ENCODE peak calls at places on chromosomes 7 and 10, in six cellular contexts. One of them, this sample, is unnamed.

GRCh38 chr10:26779176-26779860 is 81.4 kb downstream of the ABI1 start:
- DNase-seq in esophagus muscularis mucosa: no peak
- DNase-seq in sigmoid colon: no peak
- DNase-seq in psoas muscle: no peak
- DNase-seq in colonic mucosa: peak; percentile 41
- DNase-seq in GM23338: no peak
- DNase-seq in this sample: no peak

GRCh38 chr7:103075337-103075918 is 488 bp downstream of the ARMC10 start:
- DNase-seq in esophagus muscularis mucosa: peak; percentile 92
- DNase-seq in sigmoid colon: peak; percentile 78
- DNase-seq in psoas muscle: peak; percentile 55
- DNase-seq in colonic mucosa: peak; percentile 52
- DNase-seq in GM23338: peak; percentile 86
- DNase-seq in this sample: peak; percentile 76

GRCh38 chr7:45387837-45388236 is 186.3 kb upstream of the ADCY1 start:
- DNase-seq in esophagus muscularis mucosa: no peak
- DNase-seq in sigmoid colon: no peak
- DNase-seq in psoas muscle: no peak
- DNase-seq in colonic mucosa: no peak
- DNase-seq in GM23338: no peak
- DNase-seq in this sample: no peak

GRCh38 chr10:129025774-129026173 is 441.3 kb upstream of the MGMT start:
- DNase-seq in esophagus muscularis mucosa: no peak
- DNase-seq in sigmoid colon: no peak
- DNase-seq in psoas muscle: no peak
- DNase-seq in colonic mucosa: no peak
- DNase-seq in GM23338: no peak
- DNase-seq in this sample: no peak

GRCh38 chr10:9645404-9645803 is 1372.3 kb upstream of the CELF2 start:
- DNase-seq in esophagus muscularis mucosa: no peak
- DNase-seq in sigmoid colon: no peak
- DNase-seq in psoas muscle: no peak
- DNase-seq in colonic mucosa: no peak
- DNase-seq in GM23338: no peak
- DNase-seq in this sample: no peak

GRCh38 chr10:93701903-93702277 is 502 bp downstream of the FRA10AC1 start:
- DNase-seq in esophagus muscularis mucosa: no peak
- DNase-seq in sigmoid colon: no peak
- DNase-seq in psoas muscle: no peak
- DNase-seq in colonic mucosa: peak; percentile 21
- DNase-seq in GM23338: peak; percentile 34
- DNase-seq in this sample: no peak

GRCh38 chr7:28408974-28409715 is 3.2 kb upstream of the CREB5 start:
- DNase-seq in esophagus muscularis mucosa: peak; percentile 100
- DNase-seq in sigmoid colon: peak; percentile 99
- DNase-seq in psoas muscle: peak; percentile 96
- DNase-seq in colonic mucosa: peak; percentile 86
- DNase-seq in GM23338: peak; percentile 96
- DNase-seq in this sample: peak; percentile 97

GRCh38 chr10:23095966-23096813 is 811 bp downstream of the MSRB2 start:
- DNase-seq in esophagus muscularis mucosa: no peak
- DNase-seq in sigmoid colon: peak; percentile 83
- DNase-seq in psoas muscle: peak; percentile 39
- DNase-seq in colonic mucosa: peak; percentile 38
- DNase-seq in GM23338: peak; percentile 67
- DNase-seq in this sample: peak; percentile 73

GRCh38 chr7:25726180-25726579 is 425.8 kb upstream of the NFE2L3 start:
- DNase-seq in esophagus muscularis mucosa: no peak
- DNase-seq in sigmoid colon: no peak
- DNase-seq in psoas muscle: no peak
- DNase-seq in colonic mucosa: no peak
- DNase-seq in GM23338: peak; percentile 21
- DNase-seq in this sample: no peak

GRCh38 chr10:44030132-44030531 is 354.8 kb downstream of the CXCL12 start:
- DNase-seq in esophagus muscularis mucosa: no peak
- DNase-seq in sigmoid colon: no peak
- DNase-seq in psoas muscle: no peak
- DNase-seq in colonic mucosa: peak; percentile 3
- DNase-seq in GM23338: peak; percentile 72
- DNase-seq in this sample: no peak

GRCh38 chr7:110767550-110768137 is 323.3 kb upstream of the LRRN3 start:
- DNase-seq in esophagus muscularis mucosa: no peak
- DNase-seq in sigmoid colon: no peak
- DNase-seq in psoas muscle: no peak
- DNase-seq in colonic mucosa: no peak
- DNase-seq in GM23338: no peak
- DNase-seq in this sample: no peak

GRCh38 chr10:62636825-62637248 is 167.7 kb upstream of the ADO start:
- DNase-seq in esophagus muscularis mucosa: no peak
- DNase-seq in sigmoid colon: no peak
- DNase-seq in psoas muscle: no peak
- DNase-seq in colonic mucosa: no peak
- DNase-seq in GM23338: peak; percentile 14
- DNase-seq in this sample: no peak

GRCh38 chr10:11522821-11523245 is 88.6 kb downstream of the USP6NL start:
- DNase-seq in esophagus muscularis mucosa: no peak
- DNase-seq in sigmoid colon: no peak
- DNase-seq in psoas muscle: no peak
- DNase-seq in colonic mucosa: peak; percentile 62
- DNase-seq in GM23338: no peak
- DNase-seq in this sample: no peak

GRCh38 chr10:115063702-115064479 is 29.3 kb upstream of the ATRNL1 start:
- DNase-seq in esophagus muscularis mucosa: no peak
- DNase-seq in sigmoid colon: no peak
- DNase-seq in psoas muscle: no peak
- DNase-seq in colonic mucosa: no peak
- DNase-seq in GM23338: no peak
- DNase-seq in this sample: no peak
- H3K4me3 ChIP-seq in esophagus muscularis mucosa: no peak overlapping the region
- H3K4me3 ChIP-seq in sigmoid colon: no peak overlapping the region
- H3K4me3 ChIP-seq in psoas muscle: no peak overlapping the region
- H3K4me3 ChIP-seq in colonic mucosa: no peak overlapping the region
- H3K4me3 ChIP-seq in GM23338: no peak overlapping the region
- H3K4me3 ChIP-seq in this sample: no peak overlapping the region

DNA sequence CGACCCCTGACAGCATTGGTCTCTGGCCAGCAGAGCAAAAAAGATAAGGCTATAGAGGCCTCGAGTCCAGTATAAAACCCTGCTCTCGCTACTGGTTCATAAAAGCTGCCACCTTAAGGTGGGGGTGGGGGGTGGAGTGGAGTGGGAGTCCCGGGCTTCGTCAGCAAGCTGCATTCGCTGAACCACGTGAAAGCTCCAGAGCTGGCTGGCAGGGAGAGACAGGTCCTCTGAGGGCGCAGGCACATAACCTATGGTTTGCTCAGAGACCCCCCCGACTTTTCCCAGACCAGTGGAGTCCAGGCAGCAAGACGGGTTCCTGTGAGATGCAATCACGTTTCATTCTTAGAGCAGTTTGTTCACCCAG is 1.4 kb downstream of the KAZALD1 start:
- DNase-seq in esophagus muscularis mucosa: no peak
- DNase-seq in sigmoid colon: no peak
- DNase-seq in psoas muscle: no peak
- DNase-seq in colonic mucosa: no peak
- DNase-seq in GM23338: no peak
- DNase-seq in this sample: no peak
- H3K27me3 ChIP-seq in esophagus muscularis mucosa: peaks cover 33% of the 10 kb centered on the region
- H3K27me3 ChIP-seq in sigmoid colon: peaks cover 17% of the 10 kb centered on the region
- H3K27me3 ChIP-seq in psoas muscle: no peaks in the 10 kb centered on the region
- H3K27me3 ChIP-seq in colonic mucosa: peaks cover 9% of the 10 kb centered on the region
- H3K27me3 ChIP-seq in GM23338: peaks cover 69% of the 10 kb centered on the region
- H3K27me3 ChIP-seq in this sample: no peaks in the 10 kb centered on the region

DNA sequence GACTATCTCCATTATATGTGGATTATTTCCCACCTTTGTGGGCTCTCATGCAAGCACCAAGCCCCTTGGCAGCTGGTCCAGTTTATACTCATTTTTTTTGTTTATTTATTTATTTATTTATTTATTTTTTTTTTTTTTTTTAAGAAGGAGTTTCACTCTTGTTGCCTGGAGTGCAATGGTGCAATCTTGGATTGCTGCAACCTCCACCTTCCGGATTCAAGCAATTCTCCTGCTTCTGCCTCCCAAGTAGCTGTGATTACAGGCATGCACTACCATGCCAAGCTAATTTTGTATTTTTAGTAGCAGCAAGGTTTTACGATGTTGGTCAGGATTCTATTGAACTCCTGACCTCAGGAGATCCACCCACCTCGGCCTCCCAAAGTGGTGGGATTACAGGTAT is 2.8 kb downstream of the PRTFDC1 start:
- DNase-seq in esophagus muscularis mucosa: peak; percentile 17
- DNase-seq in sigmoid colon: no peak
- DNase-seq in psoas muscle: no peak
- DNase-seq in colonic mucosa: no peak
- DNase-seq in GM23338: no peak
- DNase-seq in this sample: no peak
- H3K4me3 ChIP-seq in esophagus muscularis mucosa: no peak overlapping the region
- H3K4me3 ChIP-seq in sigmoid colon: no peak overlapping the region
- H3K4me3 ChIP-seq in psoas muscle: no peak overlapping the region
- H3K4me3 ChIP-seq in colonic mucosa: no peak overlapping the region
- H3K4me3 ChIP-seq in GM23338: no peak overlapping the region
- H3K4me3 ChIP-seq in this sample: no peak overlapping the region

DNA sequence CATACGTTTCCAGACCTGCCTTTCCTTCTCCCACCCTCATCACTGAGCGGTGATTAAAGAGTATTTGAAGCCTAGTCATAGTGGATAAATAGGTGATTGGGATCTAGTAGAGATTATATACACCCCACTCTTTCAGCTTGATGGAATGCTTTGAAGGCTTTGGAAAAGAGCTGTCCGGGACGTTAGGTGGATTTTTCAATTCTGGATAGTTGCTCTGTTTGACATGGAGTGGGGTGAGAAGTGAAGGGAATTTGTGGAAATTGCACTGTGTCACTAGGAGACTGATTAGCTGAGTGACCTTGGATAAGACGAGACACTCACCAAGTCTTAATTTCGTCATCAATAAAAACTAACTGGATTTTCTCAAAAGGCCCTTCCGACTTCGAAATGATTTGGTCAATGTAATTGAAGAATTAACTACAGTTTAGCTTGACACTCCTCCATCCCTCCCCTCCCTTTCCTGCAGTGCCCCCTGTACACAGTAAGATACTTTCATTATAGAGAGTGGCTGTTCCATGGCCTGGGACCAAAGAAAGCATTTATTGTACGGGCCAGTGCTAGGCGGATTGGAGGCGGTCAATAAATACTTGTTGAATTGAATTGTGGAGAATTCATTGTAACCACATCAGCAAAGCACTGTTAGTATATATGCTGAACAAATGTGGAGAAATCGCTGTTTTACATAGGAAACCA is 959 bp downstream of the ZKSCAN1 start:
- DNase-seq in esophagus muscularis mucosa: no peak
- DNase-seq in sigmoid colon: no peak
- DNase-seq in psoas muscle: no peak
- DNase-seq in colonic mucosa: peak; percentile 49
- DNase-seq in GM23338: no peak
- DNase-seq in this sample: no peak
- H3K27me3 ChIP-seq in esophagus muscularis mucosa: no peaks in the 10 kb centered on the region
- H3K27me3 ChIP-seq in sigmoid colon: no peaks in the 10 kb centered on the region
- H3K27me3 ChIP-seq in psoas muscle: no peaks in the 10 kb centered on the region
- H3K27me3 ChIP-seq in colonic mucosa: no peaks in the 10 kb centered on the region
- H3K27me3 ChIP-seq in GM23338: no peaks in the 10 kb centered on the region
- H3K27me3 ChIP-seq in this sample: no peaks in the 10 kb centered on the region

GRCh38 chr10:78250313-78251040 is 216.8 kb downstream of the RPS24 start:
- DNase-seq in esophagus muscularis mucosa: no peak
- DNase-seq in sigmoid colon: no peak
- DNase-seq in psoas muscle: no peak
- DNase-seq in colonic mucosa: no peak
- DNase-seq in GM23338: no peak
- DNase-seq in this sample: no peak
- H3K4me3 ChIP-seq in esophagus muscularis mucosa: no peak overlapping the region
- H3K4me3 ChIP-seq in sigmoid colon: no peak overlapping the region
- H3K4me3 ChIP-seq in psoas muscle: no peak overlapping the region
- H3K4me3 ChIP-seq in colonic mucosa: no peak overlapping the region
- H3K4me3 ChIP-seq in GM23338: no peak overlapping the region
- H3K4me3 ChIP-seq in this sample: no peak overlapping the region

GRCh38 chr7:108457871-108458270 is 1.6 kb upstream of the NRCAM start:
- DNase-seq in esophagus muscularis mucosa: no peak
- DNase-seq in sigmoid colon: no peak
- DNase-seq in psoas muscle: no peak
- DNase-seq in colonic mucosa: no peak
- DNase-seq in GM23338: no peak
- DNase-seq in this sample: no peak
- H3K27me3 ChIP-seq in esophagus muscularis mucosa: peaks cover 35% of the 10 kb centered on the region
- H3K27me3 ChIP-seq in sigmoid colon: peaks cover 19% of the 10 kb centered on the region
- H3K27me3 ChIP-seq in psoas muscle: peaks cover 14% of the 10 kb centered on the region
- H3K27me3 ChIP-seq in colonic mucosa: peaks cover 40% of the 10 kb centered on the region
- H3K27me3 ChIP-seq in GM23338: peaks cover 57% of the 10 kb centered on the region
- H3K27me3 ChIP-seq in this sample: no peaks in the 10 kb centered on the region

DNA sequence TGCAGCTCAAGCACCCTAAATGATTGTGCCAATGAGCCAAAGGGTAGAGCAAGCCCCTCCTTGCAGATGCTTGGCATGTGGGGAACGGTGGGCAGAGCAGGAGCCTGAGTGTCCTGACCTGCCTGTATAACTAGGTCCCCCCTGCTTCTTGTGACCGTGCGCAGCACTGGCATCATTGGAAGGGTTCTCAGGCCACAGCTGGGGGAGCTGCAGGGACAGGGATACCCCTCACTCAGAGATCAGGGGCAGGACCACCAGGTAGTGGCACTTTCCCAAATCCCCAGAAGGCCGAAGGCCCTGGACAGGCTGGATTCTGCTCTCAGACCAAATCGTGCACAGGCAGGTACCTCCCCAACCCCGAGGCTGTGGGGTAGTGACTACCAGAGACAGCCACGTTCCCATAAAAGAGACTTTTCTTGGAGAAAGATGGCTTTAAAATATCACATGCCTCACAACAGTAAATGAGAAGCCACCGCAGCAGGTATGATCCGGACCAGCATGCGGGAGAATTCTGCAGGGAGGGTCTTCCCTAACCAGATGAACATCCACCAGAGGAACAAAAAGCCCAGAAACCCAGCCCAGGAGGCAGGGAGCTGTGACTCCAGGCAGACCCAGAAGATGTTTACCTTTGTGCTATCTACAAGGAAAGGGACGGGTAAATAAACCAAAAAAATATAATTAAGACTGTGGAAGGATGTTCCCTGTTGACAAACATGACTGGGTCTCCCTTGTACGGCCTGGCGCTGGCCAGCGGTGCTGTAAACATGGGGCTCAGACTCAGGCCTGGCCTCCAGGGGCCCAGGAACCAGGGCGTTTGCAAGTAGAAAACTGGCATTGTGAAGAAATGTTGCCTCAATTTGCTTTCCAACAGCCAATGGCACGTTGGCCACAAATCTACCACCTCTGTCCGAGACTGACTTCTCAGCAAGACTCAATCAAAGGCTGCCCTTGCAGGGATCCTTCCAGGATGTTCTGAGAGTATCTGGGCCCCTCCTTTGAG is 180.0 kb downstream of the TNS3 start:
- DNase-seq in esophagus muscularis mucosa: no peak
- DNase-seq in sigmoid colon: peak; percentile 51
- DNase-seq in psoas muscle: no peak
- DNase-seq in colonic mucosa: no peak
- DNase-seq in GM23338: no peak
- DNase-seq in this sample: no peak
- H3K4me3 ChIP-seq in esophagus muscularis mucosa: no peak overlapping the region
- H3K4me3 ChIP-seq in sigmoid colon: no peak overlapping the region
- H3K4me3 ChIP-seq in psoas muscle: no peak overlapping the region
- H3K4me3 ChIP-seq in colonic mucosa: no peak overlapping the region
- H3K4me3 ChIP-seq in GM23338: no peak overlapping the region
- H3K4me3 ChIP-seq in this sample: no peak overlapping the region

DNA sequence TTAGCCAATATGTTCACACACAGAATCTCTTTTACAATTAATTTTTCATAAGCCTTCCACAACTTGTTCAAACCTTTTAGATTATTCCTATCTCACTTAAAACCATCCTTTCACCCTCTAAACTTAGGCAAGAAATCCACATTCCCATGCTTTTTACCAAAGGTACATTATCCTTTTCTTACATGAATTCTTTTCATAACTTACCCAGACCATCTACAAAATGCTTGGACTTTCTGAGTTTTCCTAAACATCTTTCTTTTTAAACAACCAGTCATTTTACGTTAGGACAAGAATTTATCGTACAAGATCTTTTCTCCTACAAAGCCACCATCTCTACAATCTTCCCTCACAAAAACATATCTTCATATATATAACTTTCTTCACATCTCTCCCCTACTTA is 18.8 kb upstream of the GARS1 start:
- DNase-seq in esophagus muscularis mucosa: no peak
- DNase-seq in sigmoid colon: no peak
- DNase-seq in psoas muscle: no peak
- DNase-seq in colonic mucosa: no peak
- DNase-seq in GM23338: peak; percentile 35
- DNase-seq in this sample: no peak
- H3K27me3 ChIP-seq in esophagus muscularis mucosa: no peaks in the 10 kb centered on the region
- H3K27me3 ChIP-seq in sigmoid colon: no peaks in the 10 kb centered on the region
- H3K27me3 ChIP-seq in psoas muscle: no peaks in the 10 kb centered on the region
- H3K27me3 ChIP-seq in colonic mucosa: no peaks in the 10 kb centered on the region
- H3K27me3 ChIP-seq in GM23338: no peaks in the 10 kb centered on the region
- H3K27me3 ChIP-seq in this sample: no peaks in the 10 kb centered on the region

This sample was measured in aorta.